ENCODE peak calls at places on chromosomes 7 and 10, in seven cellular contexts. J is heart right ventricle, S is foreskin fibroblast, E is fibroblast of lung, L is colonic mucosa, G is upper lobe of right lung, I is fibroblast of the conjunctiva. Z is an unnamed sample.

GRCh38 chr7:2934211-2934731 is 90.2 kb upstream of the GNA12 start:
- DNase-seq in J (no peak), S (peak), E (peak), L (no peak), G (peak), I (peak), Z (peak)

GRCh38 chr10:50379652-50380051 is 128.3 kb upstream of the ASAH2 start:
- DNase-seq in J (no peak), S (no peak), E (no peak), L (no peak), G (no peak), I (no peak), Z (no peak)

GRCh38 chr7:54161621-54162020 is 380.6 kb upstream of the VSTM2A start:
- DNase-seq in J (no peak), S (no peak), E (no peak), L (no peak), G (no peak), I (no peak), Z (no peak)

GRCh38 chr7:128697301-128697905 is 25.3 kb downstream of the GARIN1A start:
- DNase-seq in J (no peak), S (peak), E (peak), L (peak), G (no peak), I (peak), Z (peak)

GRCh38 chr10:102222798-102223197 is 3.3 kb upstream of the ELOVL3 start:
- DNase-seq in J (no peak), S (no peak), E (no peak), L (no peak), G (no peak), I (no peak), Z (no peak)

GRCh38 chr7:101911800-101912705 is 94.6 kb downstream of the CUX1 start:
- DNase-seq in J (no peak), S (peak), E (no peak), L (peak), G (peak), I (peak), Z (peak)

GRCh38 chr7:149524399-149524798 is 26.8 kb upstream of the ZNF746 start:
- DNase-seq in J (no peak), S (no peak), E (no peak), L (no peak), G (no peak), I (no peak), Z (no peak)

GRCh38 chr10:83518779-83519178 is 620.5 kb upstream of the GHITM start:
- DNase-seq in J (no peak), S (no peak), E (no peak), L (no peak), G (no peak), I (no peak), Z (no peak)

GRCh38 chr10:6328708-6329423 is 126.1 kb downstream of the PFKFB3 start:
- DNase-seq in J (no peak), S (no peak), E (no peak), L (no peak), G (no peak), I (no peak), Z (no peak)

GRCh38 chr7:72183835-72184234 is 228.3 kb downstream of the CALN1 start:
- DNase-seq in J (no peak), S (no peak), E (no peak), L (no peak), G (no peak), I (no peak), Z (no peak)

GRCh38 chr7:148753224-148753623 is 54.5 kb downstream of the CUL1 start:
- DNase-seq in J (no peak), S (no peak), E (peak), L (no peak), G (no peak), I (no peak), Z (no peak)

GRCh38 chr10:65861249-65861648 is 1064.6 kb upstream of the LRRTM3 start:
- DNase-seq in J (no peak), S (no peak), E (peak), L (no peak), G (no peak), I (no peak), Z (no peak)

GRCh38 chr7:98225913-98226614 is 14.8 kb downstream of the BHLHA15 start:
- DNase-seq in J (no peak), S (no peak), E (no peak), L (no peak), G (no peak), I (no peak), Z (no peak)

GRCh38 chr10:1402016-1402820 is 335.1 kb downstream of the ADARB2 start:
- DNase-seq in J (no peak), S (no peak), E (no peak), L (peak), G (no peak), I (no peak), Z (no peak)

GRCh38 chr7:36746347-36746746 is 22.1 kb upstream of the AOAH start:
- DNase-seq in J (no peak), S (no peak), E (peak), L (no peak), G (no peak), I (no peak), Z (no peak)

GRCh38 chr7:30920584-30921539 is 9.2 kb downstream of the AQP1 start:
- DNase-seq in J (peak), S (peak), E (peak), L (no peak), G (peak), I (no peak), Z (peak)

Z was measured in AG08395.